ENCODE peak calls at places on chromosome X, in six cellular contexts. M is hepatocyte; F is CD8-positive, alpha-beta T cell; Q is skeletal muscle cell; U is cardiac muscle cell; D is CD8-positive, alpha-beta memory T cell. N is an unnamed sample.

GRCh38 chrX:153966283-153966688 is 5.3 kb downstream of the HCFC1 start:
- DNase-seq in M (no peak), F (no peak), U (no peak), Q (no peak), D (no peak), N (peak; percentile 25)

GRCh38 chrX:11589573-11590110 is 76.1 kb downstream of the ARHGAP6 start:
- DNase-seq in Q (no peak), D (no peak), M (peak; percentile 31), U (peak; percentile 62), F (no peak), N (no peak)

GRCh38 chrX:15344106-15344505 is 8.8 kb upstream of the PIGA start:
- DNase-seq in M (no peak), D (no peak), F (no peak), U (no peak), Q (no peak), N (no peak)

GRCh38 chrX:84729809-84730208 is 227.6 kb upstream of the HDX start:
- DNase-seq in M (peak; percentile 54), D (peak; percentile 5), Q (no peak), U (peak; percentile 32), F (no peak), N (peak; percentile 45)

GRCh38 chrX:9873952-9874351 is 87.7 kb downstream of the SHROOM2 start:
- DNase-seq in M (no peak), U (peak; percentile 31), D (peak; percentile 13), Q (no peak), F (peak; percentile 3), N (no peak)

GRCh38 chrX:9646471-9647038 is 119.1 kb downstream of the GPR143 start:
- DNase-seq in M (no peak), U (no peak), D (no peak), F (no peak), Q (no peak), N (peak; percentile 23)

GRCh38 chrX:40009890-40010289 is 87.9 kb downstream of the BCOR start:
- DNase-seq in D (no peak), F (no peak), M (no peak), Q (no peak), U (no peak), N (no peak)

GRCh38 chrX:53716328-53717088 is 30.0 kb upstream of the HUWE1 start:
- DNase-seq in M (no peak), D (peak; percentile 57), F (peak; percentile 13), U (no peak), Q (no peak), N (peak; percentile 40)

GRCh38 chrX:64427787-64428186 is 32.5 kb upstream of the MTMR8 start:
- DNase-seq in Q (no peak), D (no peak), U (no peak), M (no peak), F (no peak), N (no peak)

GRCh38 chrX:20412871-20413486 is 146.3 kb upstream of the RPS6KA3 start:
- DNase-seq in M (no peak), D (peak; percentile 72), Q (no peak), F (peak; percentile 29), U (no peak), N (no peak)

GRCh38 chrX:77502951-77503525 is 55.8 kb downstream of the FGF16 start:
- DNase-seq in D (no peak), F (no peak), M (no peak), U (no peak), Q (no peak), N (no peak)

GRCh38 chrX:70208479-70208878 is 26.0 kb upstream of the AWAT1 start:
- DNase-seq in F (no peak), D (no peak), U (no peak), M (no peak), Q (no peak), N (peak; percentile 43)

GRCh38 chrX:154735695-154736393 is 15.0 kb downstream of the GAB3 start:
- DNase-seq in F (no peak), M (peak; percentile 38), U (no peak), Q (peak; percentile 91), D (no peak), N (peak; percentile 89)

GRCh38 chrX:100368167-100368566 is 41.9 kb downstream of the PCDH19 start:
- DNase-seq in U (peak; percentile 52), M (peak; percentile 19), F (no peak), D (no peak), Q (no peak), N (no peak)

GRCh38 chrX:40201486-40201885 is 103.7 kb upstream of the BCOR start:
- DNase-seq in Q (no peak), M (no peak), U (no peak), D (no peak), F (peak; percentile 2), N (no peak)

GRCh38 chrX:12867746-12868145 is 874 bp downstream of the TLR7 start:
- DNase-seq in D (no peak), U (no peak), Q (no peak), M (no peak), F (no peak), N (no peak)
- H3K4me3 ChIP-seq in D (no peak overlapping the region), U (no peak overlapping the region), Q (no peak overlapping the region), M (no peak overlapping the region), F (no peak overlapping the region), N (no peak overlapping the region)

GRCh38 chrX:24204958-24205357 is 55.4 kb downstream of the ZFX start:
- DNase-seq in M (no peak), F (no peak), U (no peak), Q (no peak), D (no peak), N (no peak)

GRCh38 chrX:24204331-24204730 is 54.8 kb downstream of the ZFX start:
- DNase-seq in U (no peak), D (no peak), Q (no peak), F (no peak), M (no peak), N (peak; percentile 40)

GRCh38 chrX:24201216-24201615 is 51.7 kb downstream of the ZFX start:
- DNase-seq in Q (no peak), F (no peak), U (no peak), D (no peak), M (no peak), N (no peak)

GRCh38 chrX:24203072-24203808 is 53.7 kb downstream of the ZFX start:
- DNase-seq in F (no peak), Q (no peak), M (no peak), D (no peak), U (no peak), N (no peak)

DNA sequence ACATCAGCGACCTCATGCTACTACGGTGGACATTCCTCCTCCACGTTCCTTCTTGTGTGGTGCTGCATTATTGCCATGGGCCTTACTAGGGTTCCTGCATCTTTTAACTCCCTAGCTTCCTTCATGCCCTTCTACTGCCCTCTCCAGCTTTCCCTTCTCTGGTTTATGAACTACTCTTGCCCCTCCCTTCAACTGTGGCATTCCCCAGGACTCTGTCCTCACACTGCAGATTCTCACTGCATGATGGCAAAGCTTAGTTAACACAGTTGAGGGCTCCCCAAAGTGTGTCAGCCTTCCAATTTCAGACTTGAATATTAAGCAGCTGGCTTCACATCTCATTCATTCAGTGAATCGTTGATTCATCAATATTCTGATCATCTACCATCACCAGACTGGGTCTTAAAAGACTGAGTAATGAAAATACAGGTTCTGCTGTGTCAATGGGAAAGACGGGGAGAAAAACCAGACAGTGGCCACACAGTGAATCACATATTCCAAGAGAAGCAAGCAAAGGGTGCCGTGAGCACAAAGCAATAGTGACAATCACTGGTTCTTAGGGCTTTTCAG is 53.0 kb downstream of the ZFX start:
- DNase-seq in M (no peak), U (peak; percentile 12), F (no peak), Q (no peak), D (no peak), N (no peak)
- H3K4me3 ChIP-seq in M (no peak overlapping the region), U (no peak overlapping the region), F (no peak overlapping the region), Q (no peak overlapping the region), D (no peak overlapping the region), N (no peak overlapping the region)

GRCh38 chrX:136198678-136199243 is 51.4 kb downstream of the FHL1 start:
- DNase-seq in M (no peak), D (no peak), U (no peak), F (no peak), Q (no peak), N (no peak)
- H3K4me3 ChIP-seq in M (no peak overlapping the region), D (no peak overlapping the region), U (no peak overlapping the region), F (no peak overlapping the region), Q (no peak overlapping the region), N (no peak overlapping the region)

DNA sequence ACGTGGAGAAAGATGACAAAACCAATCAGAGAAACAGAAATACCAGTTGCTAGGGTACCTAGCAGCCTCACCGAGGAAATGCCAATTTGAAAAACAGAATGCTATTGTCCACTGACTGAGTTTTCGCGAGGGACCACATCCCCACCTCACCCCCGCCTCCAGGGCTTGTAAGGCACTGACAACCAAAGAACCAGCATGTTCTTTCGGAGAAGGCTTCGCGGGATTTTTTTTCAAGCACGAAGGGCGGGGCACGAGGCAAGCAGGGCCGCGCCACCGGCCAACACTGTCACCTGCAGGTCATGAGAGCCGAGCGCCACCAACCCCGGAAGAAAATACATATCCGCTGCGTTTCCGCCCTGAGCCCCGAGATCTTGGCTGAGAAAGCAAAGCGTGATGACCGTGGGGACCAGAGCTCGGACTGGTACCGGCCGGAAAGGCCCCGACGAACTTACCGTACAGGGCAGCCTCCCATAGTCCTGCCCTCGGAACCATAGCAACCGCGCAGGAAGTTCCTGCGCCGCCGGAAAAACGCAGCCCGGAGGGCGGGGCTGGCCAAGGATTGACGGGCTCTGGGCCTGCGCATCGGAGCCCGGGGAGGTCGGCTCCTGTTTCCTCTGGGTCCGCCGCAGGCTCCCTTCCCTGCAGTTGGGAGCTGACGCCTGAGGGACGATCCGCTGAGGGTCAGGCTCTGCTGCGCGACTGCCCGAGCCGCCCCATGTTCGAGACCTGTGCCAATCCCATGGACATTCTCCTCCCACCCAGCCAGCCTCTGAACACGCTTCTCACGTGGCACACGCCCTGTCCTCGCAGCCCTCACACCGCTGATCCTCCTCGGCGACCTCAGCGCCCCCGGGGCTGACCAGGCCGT is 59.2 kb upstream of the PAGE5 start:
- DNase-seq in F (peak; percentile 89), U (peak; percentile 88), D (peak; percentile 90), M (peak; percentile 91), Q (peak; percentile 59), N (peak; percentile 82)
- H3K4me3 ChIP-seq in F (peak overlapping the region; percentile 89), U (peak overlapping the region; percentile 92), D (peak overlapping the region; percentile 79), M (peak overlapping the region; percentile 15), Q (peak overlapping the region; percentile 63), N (peak overlapping the region; percentile 78)

GRCh38 chrX:12972239-12972638 is 2.7 kb upstream of the TMSB4X start:
- DNase-seq in U (no peak), Q (no peak), M (no peak), D (no peak), F (no peak), N (no peak)
- H3K4me3 ChIP-seq in U (no peak overlapping the region), Q (no peak overlapping the region), M (no peak overlapping the region), D (peak overlapping the region; percentile 70), F (peak overlapping the region; percentile 98), N (no peak overlapping the region)

GRCh38 chrX:43500996-43501694 is 155.0 kb upstream of the MAOA start:
- DNase-seq in U (peak; percentile 18), M (no peak), Q (no peak), D (no peak), F (no peak), N (no peak)
- H3K4me3 ChIP-seq in U (no peak overlapping the region), M (no peak overlapping the region), Q (no peak overlapping the region), D (no peak overlapping the region), F (no peak overlapping the region), N (no peak overlapping the region)

N was measured in fibroblast of the aortic adventitia.